ENCODE peak calls at places on chromosomes 12 and 14, in eight cellular contexts. One of them, this sample, is unnamed.

GRCh38 chr14:83706555-83706954 is 1823.4 kb upstream of the FLRT2 start:
- DNase-seq in neural progenitor cell: peak
- DNase-seq in cardiac muscle cell: no peak
- DNase-seq in right cardiac atrium: no peak
- DNase-seq in GM12892: no peak
- DNase-seq in adipocyte: peak
- DNase-seq in fibroblast of pulmonary artery: no peak
- DNase-seq in GM10248: no peak
- DNase-seq in this sample: no peak

GRCh38 chr12:76029982-76030377 is 1.6 kb downstream of the PHLDA1 start:
- DNase-seq in neural progenitor cell: peak
- DNase-seq in adipocyte: peak
- DNase-seq in right cardiac atrium: peak
- DNase-seq in cardiac muscle cell: peak
- DNase-seq in GM12892: no peak
- DNase-seq in fibroblast of pulmonary artery: peak
- DNase-seq in GM10248: peak
- DNase-seq in this sample: peak

GRCh38 chr14:87866116-87866515 is 126.9 kb downstream of the GALC start:
- DNase-seq in cardiac muscle cell: no peak
- DNase-seq in fibroblast of pulmonary artery: no peak
- DNase-seq in GM12892: no peak
- DNase-seq in adipocyte: no peak
- DNase-seq in GM10248: no peak
- DNase-seq in right cardiac atrium: no peak
- DNase-seq in neural progenitor cell: no peak
- DNase-seq in this sample: no peak

GRCh38 chr14:53384073-53384472 is 230.9 kb upstream of the DDHD1 start:
- DNase-seq in GM10248: no peak
- DNase-seq in fibroblast of pulmonary artery: no peak
- DNase-seq in adipocyte: no peak
- DNase-seq in neural progenitor cell: no peak
- DNase-seq in right cardiac atrium: no peak
- DNase-seq in GM12892: no peak
- DNase-seq in cardiac muscle cell: no peak
- DNase-seq in this sample: no peak

GRCh38 chr12:82746668-82747067 is 60.0 kb downstream of the TMTC2 start:
- DNase-seq in fibroblast of pulmonary artery: no peak
- DNase-seq in adipocyte: no peak
- DNase-seq in neural progenitor cell: no peak
- DNase-seq in right cardiac atrium: no peak
- DNase-seq in cardiac muscle cell: no peak
- DNase-seq in GM10248: no peak
- DNase-seq in GM12892: no peak
- DNase-seq in this sample: no peak

GRCh38 chr12:13000616-13000934 is 510 bp upstream of the HEBP1 start:
- DNase-seq in right cardiac atrium: no peak
- DNase-seq in fibroblast of pulmonary artery: no peak
- DNase-seq in adipocyte: peak
- DNase-seq in GM10248: peak
- DNase-seq in GM12892: peak
- DNase-seq in cardiac muscle cell: no peak
- DNase-seq in neural progenitor cell: peak
- DNase-seq in this sample: no peak

GRCh38 chr12:108609535-108610335 is 11.9 kb upstream of the TMEM119 start:
- DNase-seq in neural progenitor cell: no peak
- DNase-seq in GM10248: no peak
- DNase-seq in GM12892: no peak
- DNase-seq in adipocyte: peak
- DNase-seq in fibroblast of pulmonary artery: peak
- DNase-seq in right cardiac atrium: peak
- DNase-seq in cardiac muscle cell: peak
- DNase-seq in this sample: peak

GRCh38 chr12:56158029-56158925 is at the start of gene MYL6:
- DNase-seq in cardiac muscle cell: peak
- DNase-seq in right cardiac atrium: peak
- DNase-seq in adipocyte: peak
- DNase-seq in neural progenitor cell: peak
- DNase-seq in fibroblast of pulmonary artery: peak
- DNase-seq in GM12892: peak
- DNase-seq in GM10248: peak
- DNase-seq in this sample: peak

GRCh38 chr12:116818341-116818856 is 62.8 kb downstream of the HRK start:
- DNase-seq in fibroblast of pulmonary artery: peak
- DNase-seq in neural progenitor cell: no peak
- DNase-seq in right cardiac atrium: peak
- DNase-seq in GM10248: peak
- DNase-seq in cardiac muscle cell: peak
- DNase-seq in adipocyte: peak
- DNase-seq in GM12892: no peak
- DNase-seq in this sample: peak

GRCh38 chr14:99604766-99605298 is 825 bp upstream of the CCDC85C start:
- DNase-seq in GM12892: peak
- DNase-seq in adipocyte: peak
- DNase-seq in GM10248: no peak
- DNase-seq in fibroblast of pulmonary artery: peak
- DNase-seq in cardiac muscle cell: peak
- DNase-seq in neural progenitor cell: peak
- DNase-seq in right cardiac atrium: no peak
- DNase-seq in this sample: peak

GRCh38 chr12:19675361-19675760 is 236.1 kb downstream of the AEBP2 start:
- DNase-seq in GM12892: no peak
- DNase-seq in adipocyte: no peak
- DNase-seq in fibroblast of pulmonary artery: no peak
- DNase-seq in GM10248: no peak
- DNase-seq in right cardiac atrium: no peak
- DNase-seq in cardiac muscle cell: no peak
- DNase-seq in neural progenitor cell: no peak
- DNase-seq in this sample: no peak

GRCh38 chr14:104403421-104404220 is 175.9 kb upstream of the C14orf180 start:
- DNase-seq in GM12892: no peak
- DNase-seq in fibroblast of pulmonary artery: no peak
- DNase-seq in right cardiac atrium: no peak
- DNase-seq in adipocyte: no peak
- DNase-seq in cardiac muscle cell: no peak
- DNase-seq in neural progenitor cell: no peak
- DNase-seq in GM10248: no peak
- DNase-seq in this sample: no peak

GRCh38 chr12:31368666-31369361 is 42.9 kb upstream of the SINHCAF start:
- DNase-seq in adipocyte: no peak
- DNase-seq in GM12892: no peak
- DNase-seq in right cardiac atrium: no peak
- DNase-seq in GM10248: no peak
- DNase-seq in cardiac muscle cell: peak
- DNase-seq in neural progenitor cell: peak
- DNase-seq in fibroblast of pulmonary artery: no peak
- DNase-seq in this sample: peak

GRCh38 chr14:97538749-97539388 is 741.7 kb downstream of the VRK1 start:
- DNase-seq in GM12892: no peak
- DNase-seq in GM10248: no peak
- DNase-seq in right cardiac atrium: no peak
- DNase-seq in fibroblast of pulmonary artery: no peak
- DNase-seq in cardiac muscle cell: no peak
- DNase-seq in adipocyte: no peak
- DNase-seq in neural progenitor cell: no peak
- DNase-seq in this sample: no peak

GRCh38 chr12:32240210-32240609 is 133.6 kb downstream of the BICD1 start:
- DNase-seq in cardiac muscle cell: no peak
- DNase-seq in GM12892: no peak
- DNase-seq in GM10248: no peak
- DNase-seq in neural progenitor cell: no peak
- DNase-seq in fibroblast of pulmonary artery: no peak
- DNase-seq in right cardiac atrium: no peak
- DNase-seq in adipocyte: no peak
- DNase-seq in this sample: no peak

GRCh38 chr12:58888131-58888783 is 32.0 kb downstream of the LRIG3 start:
- DNase-seq in right cardiac atrium: peak
- DNase-seq in GM10248: no peak
- DNase-seq in fibroblast of pulmonary artery: peak
- DNase-seq in cardiac muscle cell: peak
- DNase-seq in adipocyte: peak
- DNase-seq in GM12892: no peak
- DNase-seq in neural progenitor cell: no peak
- DNase-seq in this sample: peak

GRCh38 chr12:15453613-15454012 is 131.3 kb downstream of the PTPRO start:
- DNase-seq in adipocyte: no peak
- DNase-seq in right cardiac atrium: no peak
- DNase-seq in GM10248: no peak
- DNase-seq in cardiac muscle cell: no peak
- DNase-seq in neural progenitor cell: no peak
- DNase-seq in fibroblast of pulmonary artery: no peak
- DNase-seq in GM12892: no peak
- DNase-seq in this sample: no peak